ENCODE peak calls at places on chromosome 14, in four cellular contexts. K is H9, F is H1, M is IMR-90. E is an unnamed sample.

GRCh38 chr14:38137005-38137404 is 70.7 kb upstream of the SSTR1 start:
- DNase-seq in K (no peak), F (no peak), M (peak), E (no peak)

GRCh38 chr14:79186523-79186922 is 1016.4 kb downstream of the NRXN3 start:
- DNase-seq in K (no peak), F (no peak), M (peak), E (peak)

GRCh38 chr14:100296106-100296651 is 10.1 kb downstream of the SLC25A29 start:
- DNase-seq in K (no peak), F (no peak), M (no peak), E (no peak)

GRCh38 chr14:24307575-24308341 is at the start of gene CIDEB:
- DNase-seq in K (peak), F (peak), M (peak), E (peak)

GRCh38 chr14:63726499-63726898 is 1.4 kb downstream of the SGPP1 start:
- DNase-seq in K (no peak), F (no peak), M (no peak), E (no peak)

GRCh38 chr14:58875613-58876012 is 237.9 kb downstream of the DACT1 start:
- DNase-seq in K (no peak), F (no peak), M (no peak), E (no peak)

GRCh38 chr14:67472726-67473125 is 15.8 kb downstream of the TMEM229B start:
- DNase-seq in K (no peak), F (no peak), M (no peak), E (no peak)

GRCh38 chr14:99604766-99605298 is 825 bp upstream of the CCDC85C start:
- DNase-seq in K (no peak), F (no peak), M (peak), E (peak)

GRCh38 chr14:71187633-71188356 is 280.5 kb downstream of the PCNX1 start:
- DNase-seq in K (peak), F (no peak), M (no peak), E (peak)

GRCh38 chr14:46417066-46417465 is 234.5 kb downstream of the RPL10L start:
- DNase-seq in K (no peak), F (no peak), M (no peak), E (no peak)

GRCh38 chr14:90521121-90521929 is 124.5 kb downstream of the CALM1 start:
- DNase-seq in K (peak), F (no peak), M (no peak), E (no peak)

GRCh38 chr14:50395448-50395847 is 1.2 kb downstream of the CDKL1 start:
- DNase-seq in K (no peak), F (no peak), M (no peak), E (no peak)

GRCh38 chr14:100845341-100845740 is 19.4 kb downstream of the MEG3 start:
- DNase-seq in K (no peak), F (no peak), M (no peak), E (no peak)

GRCh38 chr14:21350539-21350938 is 33.3 kb downstream of the SUPT16H start:
- DNase-seq in K (no peak), F (no peak), M (no peak), E (no peak)
- H4K5ac ChIP-seq in K (no peak), F (no peak), M (no peak), E (no peak)

GRCh38 chr14:75247939-75248338 is 30.7 kb upstream of the FOS start:
- DNase-seq in K (no peak), F (no peak), M (no peak), E (no peak)

GRCh38 chr14:75250800-75251199 is 27.8 kb upstream of the FOS start:
- DNase-seq in K (no peak), F (no peak), M (no peak), E (no peak)

GRCh38 chr14:75247286-75247922 is 31.2 kb upstream of the FOS start:
- DNase-seq in K (no peak), F (no peak), M (no peak), E (no peak)

GRCh38 chr14:75249958-75250336 is 28.7 kb upstream of the FOS start:
- DNase-seq in K (no peak), F (no peak), M (no peak), E (no peak)

DNA sequence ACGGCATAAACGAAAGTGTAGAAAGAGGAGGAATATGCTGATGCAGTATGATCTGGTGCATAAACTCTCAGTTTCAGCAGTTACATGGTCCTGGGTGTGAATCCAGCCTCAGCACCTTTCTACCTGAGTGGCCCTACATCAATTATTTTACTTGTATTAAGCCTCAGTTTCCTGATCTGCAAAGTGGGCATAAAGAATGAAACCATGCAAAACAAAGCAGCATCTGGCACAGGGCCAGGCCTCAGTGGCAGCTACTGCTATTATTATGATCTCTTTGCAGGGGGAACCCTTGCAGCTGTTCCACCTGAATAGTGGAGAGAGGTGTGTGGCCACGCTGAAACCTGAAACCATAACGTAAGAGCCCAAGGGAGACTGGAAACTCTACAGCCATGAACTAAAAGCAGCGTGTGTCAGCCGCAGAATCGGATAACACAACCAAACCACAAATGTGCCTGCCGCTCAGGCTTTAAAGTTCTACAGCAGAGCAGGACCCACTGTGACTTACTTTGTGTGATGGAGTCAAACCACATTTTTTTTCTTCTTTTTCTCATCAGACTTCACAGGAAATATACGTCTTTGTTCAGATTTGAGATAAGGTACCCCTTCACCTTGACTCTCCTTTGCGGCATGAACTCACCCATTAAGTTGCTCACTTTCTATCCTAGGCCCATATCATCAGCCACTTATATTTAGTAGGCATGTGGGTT is 29.2 kb upstream of the FOS start:
- DNase-seq in K (peak), F (no peak), M (no peak), E (no peak)
- H3K27ac ChIP-seq in K (no peak), F (no peak), M (no peak), E (no peak)

GRCh38 chr14:34582117-34582680 is 42.7 kb upstream of the EAPP start:
- DNase-seq in K (no peak), F (no peak), M (no peak), E (no peak)

GRCh38 chr14:34583525-34583924 is 44.0 kb upstream of the EAPP start:
- DNase-seq in K (no peak), F (no peak), M (no peak), E (no peak)

GRCh38 chr14:34580381-34580780 is 40.9 kb upstream of the EAPP start:
- DNase-seq in K (no peak), F (no peak), M (no peak), E (no peak)
- H4K5ac ChIP-seq in K (no peak), F (no peak), M (no peak), E (no peak)

GRCh38 chr14:89364316-89364715 is 52.7 kb downstream of the FOXN3 start:
- DNase-seq in K (no peak), F (no peak), M (no peak), E (no peak)
- H3K27ac ChIP-seq in K (no peak), F (no peak), M (no peak), E (no peak)

E was measured in mesendoderm.